ENCODE peak calls at places on chromosomes 5 and 9, in eight cellular contexts. P is left cardiac atrium; L is foreskin fibroblast; Q is stimulated activated CD8-positive, alpha-beta memory T cell treated with anti-CD3 and anti-CD28 coated beads, Interleukin-4, amount 100 ng/mL, for 24 hours; E is DMS153; H is T-helper 9 cell; Z is neural crest cell; U is left lung. I is an unnamed sample.

GRCh38 chr9:131496844-131497425 is 5.8 kb upstream of the POMT1 start:
- DNase-seq in L (no peak), Q (no peak), U (no peak), H (no peak), Z (no peak), E (no peak), P (no peak), I (no peak)

GRCh38 chr9:114221706-114222465 is 66.5 kb downstream of the COL27A1 start:
- DNase-seq in Z (no peak), E (no peak), L (no peak), P (no peak), H (no peak), U (peak), Q (no peak), I (no peak)

GRCh38 chr5:86039351-86039750 is 578.4 kb upstream of the COX7C start:
- DNase-seq in U (no peak), Q (no peak), H (no peak), Z (no peak), L (no peak), P (no peak), E (no peak), I (no peak)

GRCh38 chr9:95344735-95345134 is 27.2 kb upstream of the FANCC start:
- DNase-seq in E (no peak), H (no peak), L (no peak), Q (no peak), U (no peak), P (no peak), Z (no peak), I (no peak)

GRCh38 chr9:76912631-76913275 is 6.8 kb upstream of the PRUNE2 start:
- DNase-seq in P (no peak), U (no peak), H (no peak), Z (no peak), L (peak), Q (no peak), E (peak), I (no peak)

GRCh38 chr5:145825751-145826180 is 9.4 kb downstream of the PRELID2 start:
- DNase-seq in U (no peak), Z (no peak), L (peak), E (peak), P (no peak), H (no peak), Q (no peak), I (no peak)

GRCh38 chr5:151015974-151016587 is 4.3 kb upstream of the GPX3 start:
- DNase-seq in L (no peak), Q (no peak), P (no peak), E (no peak), H (no peak), Z (no peak), U (no peak), I (no peak)

GRCh38 chr5:139975306-139975705 is 67.8 kb downstream of the NRG2 start:
- DNase-seq in L (no peak), E (no peak), Q (no peak), U (no peak), H (no peak), P (no peak), Z (no peak), I (no peak)

GRCh38 chr5:38257236-38258036 is 923 bp upstream of the EGFLAM start:
- DNase-seq in L (no peak), E (no peak), Q (no peak), H (no peak), U (peak), Z (peak), P (no peak), I (no peak)

GRCh38 chr5:139696167-139696893 is 48.2 kb downstream of the CXXC5 start:
- DNase-seq in P (peak), Q (no peak), U (no peak), E (no peak), L (no peak), H (no peak), Z (no peak), I (no peak)

GRCh38 chr9:129023036-129023907 is 4.9 kb downstream of the SH3GLB2 start:
- DNase-seq in H (no peak), E (no peak), U (no peak), Z (no peak), L (peak), P (peak), Q (no peak), I (no peak)

GRCh38 chr5:73966411-73966810 is 340.4 kb downstream of the ARHGEF28 start:
- DNase-seq in Q (no peak), E (no peak), P (no peak), U (no peak), Z (no peak), L (no peak), H (no peak), I (no peak)

I was measured in lower leg skin.